ENCODE peak calls at places on chromosomes 3 and 15, in six cellular contexts. T, F, J, V, N and B are unnamed samples.

GRCh38 chr3:140265269-140265668 is 330.3 kb downstream of the CLSTN2 start:
- DNase-seq in F (no peak), V (no peak), N (no peak), J (no peak), T (no peak), B (no peak)

GRCh38 chr15:58758141-58758540 is 8.6 kb upstream of the ADAM10 start:
- DNase-seq in J (no peak), V (peak; percentile 33), N (no peak), F (no peak), T (no peak), B (no peak)

GRCh38 chr3:51389423-51390183 is 1.5 kb upstream of the RBM15B start:
- DNase-seq in V (peak; percentile 50), T (peak; percentile 57), J (no peak), F (peak; percentile 59), N (no peak), B (peak; percentile 34)

GRCh38 chr3:13673207-13673606 is 124.3 kb downstream of the FBLN2 start:
- DNase-seq in F (no peak), T (no peak), J (no peak), N (no peak), V (no peak), B (no peak)

GRCh38 chr3:71498053-71498452 is 85.5 kb downstream of the FOXP1 start:
- DNase-seq in N (no peak), F (no peak), V (no peak), T (no peak), J (no peak), B (no peak)

GRCh38 chr3:69370156-69370944 is 15.5 kb downstream of the FRMD4B start:
- DNase-seq in N (no peak), V (no peak), F (peak; percentile 32), T (peak; percentile 39), J (no peak), B (no peak)

GRCh38 chr3:58565621-58566397 is 11.4 kb downstream of the FAM107A start:
- DNase-seq in V (no peak), N (no peak), T (peak; percentile 24), J (no peak), F (no peak), B (no peak)

GRCh38 chr3:8746780-8747345 is 13.3 kb downstream of the CAV3 start:
- DNase-seq in N (no peak), F (no peak), J (no peak), V (no peak), T (no peak), B (no peak)

GRCh38 chr3:195160908-195161434 is 110.0 kb downstream of the XXYLT1 start:
- DNase-seq in N (no peak), V (no peak), J (no peak), T (no peak), F (no peak), B (no peak)

GRCh38 chr15:96043586-96044171 is 286.8 kb upstream of the NR2F2 start:
- DNase-seq in T (no peak), J (no peak), V (no peak), N (no peak), F (no peak), B (no peak)

GRCh38 chr15:28104326-28104725 is 5.2 kb upstream of the OCA2 start:
- DNase-seq in T (no peak), J (no peak), V (no peak), N (no peak), F (no peak), B (no peak)

GRCh38 chr3:169389925-169390253 is 273.6 kb downstream of the MECOM start:
- DNase-seq in F (no peak), J (no peak), N (no peak), T (peak; percentile 28), V (no peak), B (no peak)

GRCh38 chr3:150020527-150020926 is 49.8 kb upstream of the PFN2 start:
- DNase-seq in N (peak; percentile 32), F (no peak), V (peak; percentile 76), J (no peak), T (no peak), B (peak; percentile 66)

GRCh38 chr15:31332681-31333071 is 6.0 kb downstream of the KLF13 start:
- DNase-seq in N (no peak), J (no peak), V (no peak), F (no peak), T (no peak), B (no peak)
- H3K4me3 ChIP-seq in N (no peak overlapping the region), J (no peak overlapping the region), V (no peak overlapping the region), F (no peak overlapping the region), T (no peak overlapping the region), B (no peak overlapping the region)

GRCh38 chr3:105729662-105730061 is 139.2 kb downstream of the CBLB start:
- DNase-seq in T (no peak), N (no peak), J (no peak), V (peak; percentile 40), F (no peak), B (peak; percentile 10)
- H3K27ac ChIP-seq in T (no peak overlapping the region), N (no peak overlapping the region), J (no peak overlapping the region), V (no peak overlapping the region), F (no peak overlapping the region), B (no peak overlapping the region)

DNA sequence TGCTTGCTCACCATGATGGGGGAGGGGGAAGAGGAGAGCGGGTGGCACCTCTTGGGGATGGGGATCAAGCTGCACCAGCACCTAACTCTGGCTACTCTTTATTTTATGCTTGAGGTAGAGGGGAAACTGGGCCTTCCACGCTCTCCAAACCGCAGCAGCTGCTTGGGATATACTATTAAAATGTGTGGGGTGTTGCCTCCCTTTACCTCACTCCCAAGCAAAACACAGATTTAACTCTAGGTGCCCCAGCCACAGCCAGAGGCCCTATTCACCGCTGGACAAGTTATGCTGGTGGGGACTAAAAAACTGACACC is 5.1 kb upstream of the FOXB1 start:
- DNase-seq in V (no peak), J (no peak), F (no peak), T (no peak), N (no peak), B (no peak)
- TF ChIP-seq CTCF in V (no peak), J (no peak), F (no peak), T (no peak), N (no peak), B (no peak)

GRCh38 chr3:63661242-63661641 is 8.8 kb downstream of the SNTN start:
- DNase-seq in T (no peak), V (no peak), F (no peak), N (no peak), J (no peak), B (peak; percentile 24)

GRCh38 chr3:63656791-63657190 is 4.3 kb downstream of the SNTN start:
- DNase-seq in V (peak; percentile 56), T (no peak), N (peak; percentile 1), F (no peak), J (no peak), B (peak; percentile 81)

GRCh38 chr3:63662500-63662899 is 10.0 kb downstream of the SNTN start:
- DNase-seq in N (no peak), F (no peak), J (no peak), T (peak; percentile 12), V (no peak), B (no peak)

DNA sequence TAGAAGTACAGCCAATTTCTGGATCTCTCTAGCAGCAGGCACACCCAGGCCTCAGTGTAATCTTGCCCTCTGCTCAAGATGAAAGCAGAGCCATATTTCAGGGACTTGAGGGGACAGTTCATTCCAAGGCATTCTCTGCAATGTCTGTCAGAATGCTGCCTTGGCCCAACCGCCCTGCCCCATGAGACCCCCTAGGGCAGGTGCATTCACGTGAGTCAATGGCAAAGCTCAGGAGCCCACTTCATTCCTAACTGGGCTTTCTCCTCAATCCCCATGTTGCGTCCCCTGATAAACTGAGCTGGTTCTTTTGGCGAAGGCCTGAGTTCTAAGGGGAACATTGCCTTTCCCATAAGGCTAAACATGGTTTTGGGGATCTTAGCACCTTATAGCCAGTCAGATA is 9.5 kb downstream of the SNTN start:
- DNase-seq in N (no peak), J (no peak), T (no peak), V (no peak), F (no peak), B (no peak)
- H3K4me3 ChIP-seq in N (no peak overlapping the region), J (no peak overlapping the region), T (no peak overlapping the region), V (no peak overlapping the region), F (no peak overlapping the region), B (no peak overlapping the region)

DNA sequence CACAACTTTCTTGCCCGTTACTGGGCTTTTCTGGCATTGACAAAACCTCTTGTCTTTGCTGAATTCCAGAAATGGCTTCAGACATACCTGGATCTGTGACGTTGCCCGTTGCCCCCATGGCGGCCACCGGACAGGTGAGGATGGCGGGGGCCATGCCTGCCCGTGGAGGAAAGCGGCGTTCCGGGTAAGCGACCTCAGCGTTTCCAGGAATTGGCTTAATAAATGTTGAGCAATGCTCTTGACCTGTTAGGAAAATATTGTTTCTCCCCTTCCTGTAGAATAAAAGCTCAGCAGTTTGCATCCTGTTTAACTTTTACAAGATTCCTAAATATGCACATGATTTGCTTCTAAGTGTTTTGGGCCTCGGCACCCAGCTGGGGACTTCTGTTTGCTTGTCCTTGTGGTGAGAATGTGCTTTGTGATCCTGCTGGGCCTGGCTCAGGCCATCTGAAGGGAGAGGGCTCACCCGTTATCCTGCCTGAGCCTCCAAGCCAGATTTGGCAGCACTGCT is 46.7 kb downstream of the ARNT2 start:
- DNase-seq in F (no peak), N (no peak), V (no peak), T (no peak), J (no peak), B (no peak)
- H3K27ac ChIP-seq in F (peak overlapping the region; percentile 35), N (no peak overlapping the region), V (no peak overlapping the region), T (no peak overlapping the region), J (no peak overlapping the region), B (no peak overlapping the region)

GRCh38 chr15:82106671-82107070 is 60.9 kb upstream of the MEX3B start:
- DNase-seq in F (no peak), V (no peak), T (no peak), J (no peak), N (no peak), B (no peak)

GRCh38 chr15:82100116-82100795 is 54.4 kb upstream of the MEX3B start:
- DNase-seq in V (peak; percentile 53), J (no peak), T (no peak), N (no peak), F (no peak), B (no peak)

GRCh38 chr15:82105458-82106205 is 59.8 kb upstream of the MEX3B start:
- DNase-seq in J (no peak), V (peak; percentile 78), T (peak; percentile 64), N (no peak), F (no peak), B (peak; percentile 87)

GRCh38 chr15:82098674-82099073 is 52.9 kb upstream of the MEX3B start:
- DNase-seq in V (no peak), N (no peak), T (no peak), J (no peak), F (no peak), B (no peak)

DNA sequence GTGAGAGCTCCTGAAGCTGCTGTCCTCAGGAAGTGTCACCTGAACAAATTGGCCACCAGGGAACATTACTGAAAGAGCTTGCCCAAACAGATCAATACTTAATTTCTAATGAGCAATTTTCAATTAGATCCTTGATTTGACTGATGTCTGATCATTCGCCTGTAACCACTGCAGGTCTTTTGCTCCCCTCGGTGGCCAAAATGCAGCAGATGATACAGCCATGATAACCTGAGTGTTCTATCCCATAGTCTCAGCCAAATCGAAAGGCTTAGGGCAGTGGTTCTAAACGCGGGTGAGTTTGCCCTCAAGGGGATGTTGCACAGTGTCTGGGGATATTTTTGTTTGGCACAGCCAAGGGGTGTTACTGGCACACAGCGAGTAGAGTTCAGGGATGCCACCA is 57.7 kb upstream of the MEX3B start:
- DNase-seq in F (no peak), T (no peak), N (no peak), V (no peak), J (no peak), B (no peak)
- TF ChIP-seq CTCF in F (no peak), T (no peak), N (peak; percentile 36), V (peak; percentile 37), J (peak; percentile 18), B (peak; percentile 55)